ENCODE peak calls at places on chromosomes 11 and 22, in four cellular contexts. A, Z, F and W are unnamed samples.
A peak's percentile ranks its signal among the peaks of the same experiment; 100 is the strongest.

GRCh38 chr22:32802291-32802826 is 854 bp downstream of the TIMP3 start:
- DNase-seq in F (no peak), A (no peak), Z (no peak), W (no peak)

GRCh38 chr11:39435641-39436040 is 2023.8 kb downstream of the LRRC4C start:
- DNase-seq in Z (no peak), F (no peak), A (no peak), W (no peak)

GRCh38 chr22:49097966-49098365 is 729.7 kb downstream of the BRD1 start:
- DNase-seq in Z (no peak), F (peak; percentile 39), A (no peak), W (no peak)

GRCh38 chr11:132496341-132496740 is 1036.0 kb downstream of the OPCML start:
- DNase-seq in A (no peak), F (peak; percentile 33), Z (no peak), W (no peak)

GRCh38 chr11:67368621-67369020 is 4.8 kb downstream of the CLCF1 start:
- DNase-seq in A (no peak), F (no peak), Z (no peak), W (no peak)

GRCh38 chr11:12691473-12691872 is 17.3 kb downstream of the TEAD1 start:
- DNase-seq in A (no peak), F (no peak), Z (no peak), W (no peak)

GRCh38 chr22:49963647-49964026 is 3.1 kb downstream of the PIM3 start:
- DNase-seq in Z (no peak), F (peak; percentile 25), A (no peak), W (no peak)

GRCh38 chr22:26587991-26588613 is 1.8 kb downstream of the TPST2 start:
- DNase-seq in Z (no peak), A (no peak), F (no peak), W (no peak)

GRCh38 chr11:85663080-85663729 is 1.7 kb downstream of the CREBZF start:
- DNase-seq in Z (no peak), A (no peak), F (no peak), W (peak; percentile 30)

GRCh38 chr22:31230871-31231621 is 18.9 kb downstream of the LIMK2 start:
- DNase-seq in Z (no peak), A (peak; percentile 23), F (no peak), W (no peak)

GRCh38 chr11:130894322-130895025 is 21.8 kb downstream of the SNX19 start:
- DNase-seq in F (peak; percentile 74), Z (peak; percentile 67), A (peak; percentile 45), W (peak; percentile 10)

GRCh38 chr11:86261328-86261727 is 16.8 kb downstream of the EED start:
- DNase-seq in F (no peak), A (no peak), Z (no peak), W (no peak)

GRCh38 chr22:27617214-27617881 is 184.2 kb downstream of the MN1 start:
- DNase-seq in F (no peak), A (no peak), Z (no peak), W (no peak)

GRCh38 chr22:45783690-45784089 is 112.1 kb downstream of the ATXN10 start:
- DNase-seq in A (no peak), Z (no peak), F (no peak), W (no peak)

GRCh38 chr11:108853864-108854263 is 189.0 kb downstream of the DDX10 start:
- DNase-seq in F (no peak), A (no peak), Z (no peak), W (no peak)